ENCODE peak calls at places on chromosomes 12 and 14, in four cellular contexts. P is IMR-90, D is neuronal stem cell, C is mesenchymal stem cell. K is an unnamed sample.

GRCh38 chr12:125689576-125690410 is 624.6 kb downstream of the AACS start:
- DNase-seq in P (no peak), D (no peak), C (no peak), K (no peak)

GRCh38 chr14:54893151-54893760 is 9.4 kb downstream of the GCH1 start:
- DNase-seq in P (peak), D (no peak), C (peak), K (no peak)

GRCh38 chr12:85627584-85627983 is 208.6 kb downstream of the RASSF9 start:
- DNase-seq in P (peak), D (no peak), C (no peak), K (no peak)

GRCh38 chr14:73227812-73228781 is 9.2 kb upstream of the PAPLN start:
- DNase-seq in P (peak), D (no peak), C (peak), K (peak)

GRCh38 chr12:121261397-121261796 is 35.1 kb downstream of the CAMKK2 start:
- DNase-seq in P (no peak), D (no peak), C (no peak), K (no peak)

GRCh38 chr14:28297559-28297958 is 469.0 kb upstream of the FOXG1 start:
- DNase-seq in P (no peak), D (no peak), C (no peak), K (no peak)

GRCh38 chr12:120157678-120158077 is 36.8 kb downstream of the GCN1 start:
- DNase-seq in P (no peak), D (no peak), C (no peak), K (no peak)

GRCh38 chr12:110537605-110538409 is 35.7 kb downstream of the RAD9B start:
- DNase-seq in P (no peak), D (no peak), C (no peak), K (no peak)

GRCh38 chr14:67665886-67666285 is 8.5 kb downstream of the VTI1B start:
- DNase-seq in P (peak), D (no peak), C (peak), K (no peak)

GRCh38 chr14:36519431-36520321 is at the start of gene NKX2-1:
- DNase-seq in P (no peak), D (peak), C (no peak), K (peak)

GRCh38 chr14:91354221-91354916 is 63.3 kb downstream of the CCDC88C start:
- DNase-seq in P (no peak), D (no peak), C (no peak), K (no peak)

GRCh38 chr12:90211017-90211416 is 502.4 kb upstream of the ATP2B1 start:
- DNase-seq in P (peak), D (no peak), C (peak), K (no peak)

GRCh38 chr14:69151458-69152180 is 1.3 kb downstream of the DCAF5 start:
- DNase-seq in P (peak), D (peak), C (peak), K (peak)

GRCh38 chr12:8907513-8907912 is 6.8 kb upstream of the PHC1 start:
- DNase-seq in P (no peak), D (no peak), C (no peak), K (no peak)

GRCh38 chr12:88552672-88553079 is 27.6 kb downstream of the KITLG start:
- DNase-seq in P (peak), D (no peak), C (peak), K (no peak)

GRCh38 chr12:67764055-67764454 is 115.5 kb downstream of the DYRK2 start:
- DNase-seq in P (no peak), D (no peak), C (no peak), K (no peak)

GRCh38 chr12:101909646-101910045 is 32.3 kb downstream of the DRAM1 start:
- DNase-seq in P (no peak), D (no peak), C (no peak), K (no peak)

GRCh38 chr12:50184261-50184660 is 17.1 kb upstream of the CERS5 start:
- DNase-seq in P (no peak), D (no peak), C (no peak), K (no peak)

GRCh38 chr12:11706509-11707331 is 57.2 kb downstream of the ETV6 start:
- DNase-seq in P (peak), D (no peak), C (peak), K (no peak)

GRCh38 chr12:18998343-18999270 is 130.9 kb upstream of the PLEKHA5 start:
- DNase-seq in P (peak), D (no peak), C (peak), K (no peak)

GRCh38 chr12:106584104-106585064 is 1.6 kb downstream of the RFX4 start:
- DNase-seq in P (no peak), D (peak), C (peak), K (peak)

GRCh38 chr12:77847060-77847541 is 16.4 kb downstream of the NAV3 start:
- DNase-seq in P (peak), D (no peak), C (peak), K (no peak)
- H2AFZ ChIP-seq in P (no peak), D (peak), C (no peak), K (no peak)

DNA sequence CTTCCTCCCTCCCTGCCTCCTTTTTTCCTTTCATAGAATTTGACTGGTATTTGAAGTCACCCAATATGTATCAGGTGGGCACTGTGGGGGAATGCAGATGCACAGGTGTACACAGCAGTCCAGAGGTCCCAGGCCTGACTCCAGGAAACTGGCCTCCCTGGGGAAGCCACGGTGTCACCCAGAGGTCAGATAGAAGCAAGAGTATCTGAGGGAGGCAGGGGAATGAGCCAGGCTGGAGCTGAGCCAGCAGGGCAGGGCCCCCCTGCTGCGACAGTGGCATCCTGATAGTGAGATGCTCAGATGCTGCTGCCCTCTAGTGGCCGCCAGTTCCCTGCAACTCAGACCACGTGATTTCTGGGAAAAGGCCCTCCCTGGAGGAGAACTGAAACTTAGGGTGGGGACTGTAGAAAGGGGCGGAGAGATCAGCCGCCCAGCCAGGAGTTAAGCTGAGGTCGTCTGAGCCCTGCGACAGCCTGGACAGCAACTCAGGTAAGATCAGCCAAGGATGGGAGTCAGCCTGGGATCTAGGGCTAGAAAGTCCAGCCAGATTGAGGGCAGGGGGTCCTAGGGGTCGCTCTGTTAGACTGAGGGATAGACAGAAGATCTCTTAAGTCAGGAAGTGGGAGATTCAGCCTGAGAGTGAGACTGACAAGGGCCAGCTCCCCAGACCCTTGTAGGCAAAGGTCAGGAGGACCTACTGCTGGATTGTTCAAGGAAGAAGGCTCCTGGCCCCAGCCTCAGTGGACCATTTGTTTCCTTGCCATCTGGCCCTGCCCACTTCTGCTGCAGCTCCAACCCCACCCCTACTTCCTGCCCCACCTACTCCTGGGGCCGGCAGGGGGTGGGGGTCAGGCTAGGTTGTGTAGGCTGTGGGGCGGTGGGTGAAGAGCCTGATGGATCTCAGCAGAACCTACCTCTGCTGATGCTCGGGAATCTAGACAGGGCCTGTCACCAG is at the start of gene IRF9:
- DNase-seq in P (peak), D (peak), C (peak), K (peak)
- H2BK120ac ChIP-seq in P (peak), D (no peak), C (peak), K (no peak)

DNA sequence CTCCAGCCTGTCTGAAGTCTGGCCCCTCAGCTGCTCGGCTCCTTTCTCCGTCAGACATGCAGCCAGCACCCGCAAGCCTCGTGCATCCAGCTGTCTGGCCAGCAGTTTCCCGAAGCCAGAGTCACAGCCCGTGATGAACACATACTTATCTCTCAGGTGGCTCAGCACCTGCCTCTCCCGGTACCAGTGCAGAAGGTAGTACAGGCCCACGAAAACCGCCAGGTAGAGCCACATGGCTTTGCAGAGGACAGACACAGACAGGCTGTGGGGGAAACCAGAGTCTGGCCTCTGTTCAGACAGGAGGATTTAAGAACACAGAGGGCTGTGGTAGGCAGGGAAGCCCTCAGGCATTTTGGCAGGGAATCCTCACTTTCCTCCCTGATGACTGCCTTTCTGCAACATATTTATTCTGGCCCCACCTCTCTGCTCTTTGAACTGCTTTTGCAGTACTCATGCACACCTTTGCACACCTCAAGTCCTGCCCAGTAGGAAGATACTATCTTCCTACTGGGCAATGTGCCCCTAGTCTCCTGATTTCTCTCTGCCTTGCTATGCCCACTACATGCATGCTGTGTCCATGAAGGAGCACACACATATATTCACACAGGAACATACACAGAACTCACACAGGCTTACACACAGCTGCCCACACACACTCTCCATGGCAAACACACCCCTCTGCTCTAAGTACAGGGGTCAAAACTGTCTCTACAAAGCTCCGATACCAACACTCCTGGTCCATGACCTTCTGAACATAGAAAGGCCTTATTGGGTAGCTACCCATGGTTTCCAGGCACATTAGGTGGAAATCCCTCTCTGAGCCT is at the start of gene RDH16:
- DNase-seq in P (no peak), D (no peak), C (no peak), K (peak)
- H2AFZ ChIP-seq in P (no peak), D (no peak), C (no peak), K (no peak)

GRCh38 chr12:31218203-31219025 is 107.5 kb downstream of the SINHCAF start:
- DNase-seq in P (no peak), D (no peak), C (no peak), K (peak)

GRCh38 chr12:31214626-31215520 is 111.1 kb downstream of the SINHCAF start:
- DNase-seq in P (no peak), D (no peak), C (no peak), K (no peak)

GRCh38 chr12:31216479-31216878 is 109.5 kb downstream of the SINHCAF start:
- DNase-seq in P (no peak), D (no peak), C (no peak), K (no peak)

GRCh38 chr12:31217356-31218130 is 108.4 kb downstream of the SINHCAF start:
- DNase-seq in P (no peak), D (no peak), C (no peak), K (no peak)

DNA sequence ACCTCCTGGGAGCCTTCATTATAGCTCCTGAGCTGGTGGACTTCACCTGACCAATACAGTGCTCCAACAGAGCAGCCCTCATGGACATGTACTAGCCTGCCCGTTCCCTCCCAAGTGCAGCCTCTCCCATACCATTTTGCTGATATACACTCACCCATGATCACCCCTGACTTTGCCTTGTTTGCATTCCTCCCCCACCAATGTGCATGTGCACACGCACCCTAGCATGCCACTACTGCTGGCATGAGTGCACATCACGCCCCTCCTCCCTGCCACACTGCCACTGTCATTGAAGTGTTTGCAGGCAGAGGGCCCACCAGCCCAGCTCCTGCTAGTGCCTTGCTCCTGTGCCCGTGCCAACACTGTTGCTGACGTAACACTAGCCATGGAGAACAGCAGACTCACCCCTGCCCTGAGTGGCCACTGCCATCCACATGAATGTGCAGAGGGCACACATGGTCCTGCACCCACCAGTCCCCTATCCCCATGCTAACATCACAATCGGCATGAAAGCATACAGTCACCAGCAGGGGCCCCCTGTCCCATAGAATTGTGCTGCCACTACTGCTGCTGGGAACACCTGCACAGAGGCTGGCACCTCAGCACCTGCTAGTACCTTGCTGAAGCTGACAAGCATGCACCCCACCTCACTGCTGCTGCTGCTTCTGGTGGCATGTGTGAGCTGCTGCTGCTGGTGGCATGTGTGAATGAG is 110.3 kb downstream of the SINHCAF start:
- DNase-seq in P (no peak), D (no peak), C (no peak), K (no peak)
- H2BK120ac ChIP-seq in P (no peak), D (no peak), C (no peak), K (no peak)

GRCh38 chr14:38973083-38973700 is 129.8 kb downstream of the SEC23A start:
- DNase-seq in P (no peak), D (no peak), C (no peak), K (no peak)

GRCh38 chr14:38972511-38972910 is 130.5 kb downstream of the SEC23A start:
- DNase-seq in P (no peak), D (no peak), C (no peak), K (no peak)

GRCh38 chr14:38971258-38971921 is 131.6 kb downstream of the SEC23A start:
- DNase-seq in P (no peak), D (no peak), C (no peak), K (no peak)
- H2AFZ ChIP-seq in P (no peak), D (no peak), C (no peak), K (no peak)

DNA sequence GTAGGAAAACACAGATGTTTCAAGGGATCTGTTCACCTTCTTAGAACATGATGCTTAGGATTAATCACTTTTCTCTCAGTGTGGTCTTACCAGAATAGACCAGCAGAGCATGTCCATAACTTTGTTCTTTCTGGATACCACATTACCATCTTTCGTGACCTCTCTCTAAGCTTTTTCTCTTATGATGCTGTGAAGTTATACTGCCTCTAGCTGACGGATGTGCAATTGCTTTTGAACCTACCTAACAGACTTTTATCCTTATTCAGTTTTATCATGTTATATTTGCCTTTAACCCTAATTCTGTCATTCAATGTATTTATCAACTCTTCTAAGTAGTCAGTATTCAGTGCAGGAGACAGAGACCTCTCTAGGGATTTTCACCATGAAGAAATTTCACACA is 246.7 kb downstream of the DACT1 start:
- DNase-seq in P (no peak), D (no peak), C (no peak), K (no peak)
- H2BK120ac ChIP-seq in P (no peak), D (no peak), C (no peak), K (no peak)

GRCh38 chr12:112928978-112929377 is 9.3 kb upstream of the OAS3 start:
- DNase-seq in P (no peak), D (no peak), C (no peak), K (no peak)

GRCh38 chr12:112929715-112930114 is 8.6 kb upstream of the OAS3 start:
- DNase-seq in P (no peak), D (no peak), C (no peak), K (no peak)

GRCh38 chr12:112927475-112927874 is 10.8 kb upstream of the OAS3 start:
- DNase-seq in P (no peak), D (no peak), C (no peak), K (no peak)

GRCh38 chr12:112930350-112930749 is 7.9 kb upstream of the OAS3 start:
- DNase-seq in P (no peak), D (no peak), C (no peak), K (no peak)

DNA sequence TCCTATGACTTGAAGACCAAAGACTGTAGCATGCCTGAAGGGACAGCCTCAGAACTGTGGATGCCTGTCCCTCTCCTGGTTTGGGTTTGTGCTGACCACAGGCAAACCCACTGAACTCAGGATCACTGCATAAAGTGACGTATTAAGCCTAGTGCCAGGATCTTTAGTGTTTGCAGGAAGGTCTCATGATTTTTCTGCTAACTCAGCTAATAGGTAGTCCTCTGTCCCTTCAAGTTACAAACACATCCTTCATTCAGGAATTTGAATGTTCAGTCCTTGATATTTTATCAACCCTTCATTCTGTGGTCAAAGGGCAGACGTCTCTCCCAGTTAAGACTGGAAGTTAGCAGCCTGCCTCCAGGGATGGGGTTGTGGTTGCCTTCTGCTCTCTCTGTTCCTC is 10.3 kb upstream of the OAS3 start:
- DNase-seq in P (no peak), D (no peak), C (no peak), K (no peak)
- H2AFZ ChIP-seq in P (no peak), D (no peak), C (no peak), K (no peak)

GRCh38 chr14:49999826-50000214 is 106.9 kb downstream of the ARF6 start:
- DNase-seq in P (no peak), D (no peak), C (no peak), K (no peak)
- H2BK120ac ChIP-seq in P (peak), D (no peak), C (peak), K (no peak)

DNA sequence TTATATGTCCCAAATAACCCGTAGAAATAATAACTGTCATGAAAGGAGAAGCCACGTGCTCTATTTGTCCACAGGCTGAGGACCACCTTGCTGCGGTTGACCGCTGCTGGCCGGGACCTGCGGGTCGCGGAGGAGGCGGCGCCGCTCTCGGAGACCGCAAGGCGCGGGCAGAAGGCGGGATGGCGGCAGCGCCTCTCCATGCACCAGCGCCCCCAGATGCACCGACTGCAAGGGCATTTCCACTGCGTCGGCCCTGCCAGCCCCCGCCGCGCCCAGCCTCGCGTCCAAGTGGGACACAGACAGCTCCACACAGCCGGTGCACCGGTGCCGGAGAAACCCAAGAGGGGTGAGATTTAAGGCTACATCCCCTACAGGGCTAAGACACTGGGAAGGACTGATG is 21.0 kb downstream of the RPGRIP1 start:
- DNase-seq in P (no peak), D (peak), C (no peak), K (peak)
- H2AFZ ChIP-seq in P (peak), D (peak), C (peak), K (no peak)

GRCh38 chr12:118455327-118455726 is 79.0 kb downstream of the SUDS3 start:
- DNase-seq in P (no peak), D (no peak), C (no peak), K (no peak)

GRCh38 chr12:118459110-118459509 is 82.8 kb downstream of the SUDS3 start:
- DNase-seq in P (no peak), D (no peak), C (no peak), K (no peak)

DNA sequence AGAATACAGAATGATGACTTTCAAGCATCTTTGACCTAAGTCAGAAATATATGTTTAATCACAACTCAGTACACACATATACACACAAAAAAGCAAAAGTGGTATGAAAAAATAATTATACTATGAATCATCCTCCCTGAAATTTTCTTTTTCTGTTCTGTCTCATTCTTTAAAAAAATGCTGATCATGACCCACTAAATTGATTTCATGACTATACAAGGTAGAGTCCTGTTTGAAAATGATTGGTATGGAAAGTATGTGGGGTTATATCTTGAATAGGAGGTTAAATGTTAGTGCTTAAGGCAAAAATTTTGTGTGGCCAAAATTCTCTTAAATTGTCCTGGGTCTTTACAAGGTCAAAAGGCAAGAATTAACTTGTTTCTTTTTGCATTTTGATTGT is 80.4 kb downstream of the SUDS3 start:
- DNase-seq in P (no peak), D (no peak), C (no peak), K (no peak)
- H2BK120ac ChIP-seq in P (no peak), D (no peak), C (no peak), K (no peak)